ENCODE peak calls at places on chromosomes 6 and 20, in four cellular contexts. X is pancreas, T is ovary, F is Peyer's patch. R is an unnamed sample.

GRCh38 chr6:80006541-80006940 is 2.1 kb downstream of the TTK start:
- DNase-seq in X (no peak), F (no peak), T (no peak), R (no peak)

GRCh38 chr6:155400022-155400965 is 55.3 kb downstream of the NOX3 start:
- DNase-seq in F (no peak), T (no peak), X (no peak), R (no peak)

GRCh38 chr6:44071670-44072451 is 55.4 kb downstream of the MRPL14 start:
- DNase-seq in X (no peak), F (no peak), T (no peak), R (no peak)

GRCh38 chr6:137234505-137234863 is 15.3 kb upstream of the IFNGR1 start:
- DNase-seq in F (peak; percentile 65), T (no peak), X (no peak), R (no peak)

GRCh38 chr20:2314759-2315439 is 19.1 kb downstream of the TGM3 start:
- DNase-seq in T (peak; percentile 1), X (no peak), F (peak; percentile 48), R (no peak)

GRCh38 chr6:163872335-163872734 is 457.8 kb downstream of the QKI start:
- DNase-seq in T (no peak), F (no peak), X (no peak), R (no peak)

GRCh38 chr6:166559211-166559610 is 27.3 kb downstream of the RAMACL start:
- DNase-seq in F (no peak), X (no peak), T (no peak), R (no peak)

GRCh38 chr6:128311944-128312570 is 208.3 kb downstream of the PTPRK start:
- DNase-seq in T (no peak), F (no peak), X (no peak), R (no peak)

GRCh38 chr6:3520541-3521220 is 63.8 kb upstream of the SLC22A23 start:
- DNase-seq in X (no peak), F (no peak), T (no peak), R (no peak)

DNA sequence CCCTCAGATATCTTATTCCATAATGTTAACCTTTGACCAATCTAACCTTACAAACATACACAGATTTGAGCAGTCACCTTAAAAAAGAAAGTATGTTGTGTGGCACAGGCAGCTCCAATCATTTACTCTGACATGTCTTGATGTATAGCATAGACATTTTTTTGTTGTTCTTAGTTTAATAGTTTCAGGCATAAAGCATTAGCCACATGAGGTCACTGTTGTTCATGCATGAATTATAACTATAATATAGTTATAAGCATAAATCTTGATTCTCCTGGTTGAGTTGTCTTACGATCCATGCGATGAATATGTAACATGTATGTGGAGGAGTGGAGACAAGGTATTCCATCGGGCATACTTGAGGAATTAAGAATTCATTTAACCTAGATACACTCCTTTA is 26.1 kb upstream of the NKAIN2 start:
- DNase-seq in T (no peak), F (no peak), X (no peak), R (no peak)
- TF ChIP-seq CTCF in T (no peak), F (no peak), X (no peak), R (no peak)

GRCh38 chr6:4606681-4607025 is 169.6 kb upstream of the CDYL start:
- DNase-seq in F (no peak), X (no peak), T (no peak), R (no peak)

GRCh38 chr6:4599924-4600323 is 176.3 kb upstream of the CDYL start:
- DNase-seq in F (no peak), X (no peak), T (no peak), R (no peak)

GRCh38 chr6:4603856-4604369 is 172.3 kb upstream of the CDYL start:
- DNase-seq in T (no peak), F (no peak), X (no peak), R (no peak)

GRCh38 chr6:4606016-4606415 is 170.2 kb upstream of the CDYL start:
- DNase-seq in T (no peak), F (no peak), X (no peak), R (no peak)

GRCh38 chr6:4603291-4603690 is 172.9 kb upstream of the CDYL start:
- DNase-seq in X (no peak), F (peak; percentile 59), T (no peak), R (no peak)
- H3K27ac ChIP-seq in X (no peak overlapping the region), F (no peak overlapping the region), T (no peak overlapping the region), R (no peak overlapping the region)

DNA sequence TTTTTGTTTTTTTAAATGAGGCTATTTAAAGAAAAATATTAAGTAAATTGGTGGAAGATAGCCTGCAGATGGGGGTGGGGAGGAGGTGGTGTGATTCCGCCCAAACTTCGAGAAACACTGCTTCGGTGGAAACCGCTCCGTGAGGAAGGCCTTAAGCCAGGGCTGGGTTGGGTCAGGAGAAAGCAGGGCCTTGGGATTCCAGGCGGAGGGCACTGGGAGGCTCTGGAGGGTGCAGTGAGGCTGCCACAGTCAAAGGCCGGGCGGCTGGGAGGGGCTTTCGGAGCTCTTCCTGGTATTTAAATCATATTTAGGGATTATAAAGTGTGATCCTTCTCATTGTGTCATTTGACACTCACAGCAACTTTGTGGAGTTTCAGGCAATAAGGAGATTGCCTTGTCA is 22.2 kb upstream of the SCRT2 start:
- DNase-seq in X (no peak), F (no peak), T (no peak), R (no peak)
- H3K27me3 ChIP-seq in X (no peaks in the 10 kb centered on the region), F (no peaks in the 10 kb centered on the region), T (no peaks in the 10 kb centered on the region), R (no peaks in the 10 kb centered on the region)

GRCh38 chr6:45616209-45616608 is 238.5 kb upstream of the SUPT3H start:
- DNase-seq in T (no peak), F (no peak), X (no peak), R (no peak)

GRCh38 chr6:45614488-45615285 is 237.0 kb upstream of the SUPT3H start:
- DNase-seq in T (no peak), F (no peak), X (no peak), R (no peak)

GRCh38 chr6:45611502-45611901 is 233.8 kb upstream of the SUPT3H start:
- DNase-seq in T (no peak), X (no peak), F (peak; percentile 50), R (no peak)

GRCh38 chr6:45610832-45611231 is 233.1 kb upstream of the SUPT3H start:
- DNase-seq in T (no peak), X (no peak), F (no peak), R (no peak)

GRCh38 chr6:45613678-45614077 is 235.9 kb upstream of the SUPT3H start:
- DNase-seq in F (peak; percentile 52), T (peak; percentile 44), X (no peak), R (no peak)
- TF ChIP-seq CTCF in F (no peak), T (no peak), X (no peak), R (no peak)

GRCh38 chr20:25031241-25031640 is 26.7 kb downstream of the ACSS1 start:
- DNase-seq in T (no peak), X (no peak), F (no peak), R (no peak)
- H3K27ac ChIP-seq in T (no peak overlapping the region), X (peak overlapping the region; percentile 48), F (no peak overlapping the region), R (no peak overlapping the region)

GRCh38 chr6:1057490-1058135 is 254.3 kb upstream of the FOXQ1 start:
- DNase-seq in F (no peak), X (no peak), T (no peak), R (no peak)

GRCh38 chr6:1052262-1052661 is 259.6 kb upstream of the FOXQ1 start:
- DNase-seq in F (no peak), X (no peak), T (no peak), R (no peak)

GRCh38 chr6:1054653-1055014 is 257.3 kb upstream of the FOXQ1 start:
- DNase-seq in T (no peak), F (no peak), X (no peak), R (no peak)

GRCh38 chr6:1053587-1053986 is 258.3 kb upstream of the FOXQ1 start:
- DNase-seq in F (no peak), X (no peak), T (no peak), R (no peak)

GRCh38 chr6:1055015-1055921 is 256.6 kb upstream of the FOXQ1 start:
- DNase-seq in F (no peak), X (no peak), T (no peak), R (no peak)
- H3K27me3 ChIP-seq in F (no peaks in the 10 kb centered on the region), X (no peaks in the 10 kb centered on the region), T (no peaks in the 10 kb centered on the region), R (no peaks in the 10 kb centered on the region)

R was measured in CD4-positive, alpha-beta T cell.